ENCODE peak calls at places on chromosomes 6 and 20, in eight cellular contexts. Z is kidney glomerular epithelial cell, Q is cardiac septum, E is NCI-H524, G is esophagus squamous epithelium, R is HT1080, M is LoVo, P is adipocyte. A is an unnamed sample.

GRCh38 chr20:46118481-46119020 is 437 bp downstream of the CD40 start:
- DNase-seq in Q (no peak), P (no peak), R (no peak), G (no peak), M (no peak), E (no peak), Z (peak; percentile 17), A (no peak)

GRCh38 chr6:170063431-170063830 is 227.4 kb downstream of the DLL1 start:
- DNase-seq in R (no peak), Z (no peak), G (no peak), M (no peak), E (no peak), Q (peak; percentile 69), P (no peak), A (no peak)

GRCh38 chr6:53651764-53652401 is 13.7 kb downstream of the KLHL31 start:
- DNase-seq in R (peak; percentile 25), E (peak; percentile 79), M (peak; percentile 92), G (peak; percentile 28), P (peak; percentile 72), Q (peak; percentile 87), Z (peak; percentile 42), A (no peak)

GRCh38 chr6:40244684-40245083 is 310.4 kb upstream of the MOCS1 start:
- DNase-seq in R (no peak), Q (no peak), G (no peak), E (no peak), P (no peak), M (no peak), Z (no peak), A (no peak)

GRCh38 chr6:82555801-82556200 is 192.2 kb downstream of the TPBG start:
- DNase-seq in R (peak; percentile 55), E (no peak), Q (no peak), M (no peak), Z (peak; percentile 2), P (no peak), G (no peak), A (no peak)

GRCh38 chr20:23048283-23049200 is 930 bp downstream of the THBD start:
- DNase-seq in P (peak; percentile 56), M (no peak), R (no peak), Q (peak; percentile 93), E (no peak), Z (no peak), G (no peak), A (no peak)

GRCh38 chr6:5093231-5094015 is 8.3 kb downstream of the PPP1R3G start:
- DNase-seq in Z (no peak), Q (no peak), E (no peak), R (no peak), M (no peak), P (no peak), G (no peak), A (no peak)

GRCh38 chr6:20706293-20707165 is 172.3 kb downstream of the CDKAL1 start:
- DNase-seq in Q (no peak), G (no peak), P (no peak), E (peak; percentile 84), Z (no peak), R (peak; percentile 62), M (peak; percentile 76), A (peak; percentile 74)

GRCh38 chr6:57109905-57110304 is 19.9 kb downstream of the ZNF451 start:
- DNase-seq in R (no peak), M (no peak), E (no peak), G (no peak), Q (no peak), P (peak; percentile 55), Z (no peak), A (no peak)

GRCh38 chr6:33329058-33329457 is 11.5 kb upstream of the ZBTB22 start:
- DNase-seq in R (peak; percentile 85), G (no peak), Z (no peak), P (no peak), E (no peak), M (no peak), Q (no peak), A (no peak)

GRCh38 chr6:14871196-14871595 is 374.7 kb upstream of the JARID2 start:
- DNase-seq in G (no peak), M (no peak), R (no peak), P (no peak), Q (no peak), E (peak; percentile 96), Z (no peak), A (no peak)

GRCh38 chr6:69061066-69061465 is 426.0 kb downstream of the ADGRB3 start:
- DNase-seq in G (no peak), R (no peak), Z (no peak), P (no peak), Q (no peak), M (no peak), E (no peak), A (no peak)

GRCh38 chr20:3716195-3716834 is 3.9 kb upstream of the SIGLEC1 start:
- DNase-seq in G (no peak), E (peak; percentile 41), R (peak; percentile 49), Z (peak; percentile 34), M (peak; percentile 25), Q (no peak), P (peak; percentile 73), A (peak; percentile 49)

GRCh38 chr20:25176184-25176583 is 19.3 kb upstream of the ENTPD6 start:
- DNase-seq in G (no peak), R (no peak), Q (no peak), E (no peak), M (no peak), P (no peak), Z (no peak), A (no peak)

GRCh38 chr6:45655630-45656422 is 278.1 kb upstream of the SUPT3H start:
- DNase-seq in M (peak; percentile 93), E (no peak), Q (no peak), G (no peak), R (peak; percentile 100), P (peak; percentile 90), Z (peak; percentile 98), A (no peak)

GRCh38 chr20:4369798-4370124 is 351.9 kb upstream of the PRND start:
- DNase-seq in E (no peak), P (no peak), Z (no peak), M (no peak), G (no peak), Q (no peak), R (peak; percentile 80), A (no peak)

GRCh38 chr6:161536141-161536735 is 262.4 kb upstream of the AGPAT4 start:
- DNase-seq in R (peak; percentile 56), P (no peak), G (no peak), Q (no peak), Z (no peak), M (no peak), E (no peak), A (no peak)

GRCh38 chr20:49937023-49937929 is 1.1 kb downstream of the RNF114 start:
- DNase-seq in P (peak; percentile 15), E (no peak), R (no peak), G (no peak), M (no peak), Q (no peak), Z (no peak), A (no peak)

GRCh38 chr6:68473433-68474210 is 161.5 kb upstream of the ADGRB3 start:
- DNase-seq in M (no peak), Q (no peak), P (no peak), E (no peak), Z (no peak), G (no peak), R (no peak), A (no peak)

GRCh38 chr6:26472549-26473245 is 14.9 kb downstream of the BTN2A1 start:
- DNase-seq in E (no peak), R (no peak), M (no peak), Z (no peak), Q (no peak), G (no peak), P (no peak), A (no peak)

GRCh38 chr20:5741089-5741488 is 9.1 kb upstream of the SHLD1 start:
- DNase-seq in G (no peak), M (no peak), P (peak; percentile 68), Q (no peak), E (no peak), Z (no peak), R (no peak), A (no peak)

GRCh38 chr6:32114853-32115252 is 5.7 kb upstream of the TNXB start:
- DNase-seq in Z (no peak), P (peak; percentile 53), E (no peak), R (peak; percentile 80), Q (no peak), G (no peak), M (no peak), A (no peak)

GRCh38 chr6:149961728-149962425 is 1.9 kb upstream of the ULBP1 start:
- DNase-seq in R (peak; percentile 58), Z (no peak), G (no peak), M (peak; percentile 16), Q (no peak), E (no peak), P (no peak), A (no peak)

GRCh38 chr6:161922631-161923119 is 648.8 kb upstream of the AGPAT4 start:
- DNase-seq in Q (no peak), R (peak; percentile 66), E (peak; percentile 29), Z (peak; percentile 29), G (no peak), M (peak; percentile 16), P (peak; percentile 28), A (no peak)

GRCh38 chr6:6057442-6058053 is 50.8 kb upstream of the NRN1 start:
- DNase-seq in P (peak; percentile 7), M (peak; percentile 64), G (no peak), E (peak; percentile 34), Q (no peak), R (peak; percentile 38), Z (peak; percentile 51), A (peak; percentile 73)

GRCh38 chr6:41488392-41489129 is 57.6 kb upstream of the FOXP4 start:
- DNase-seq in M (no peak), Q (no peak), Z (peak; percentile 88), G (no peak), R (peak; percentile 81), P (peak; percentile 74), E (peak; percentile 96), A (no peak)

GRCh38 chr20:20366896-20367680 is 816 bp upstream of the INSM1 start:
- DNase-seq in M (no peak), Z (no peak), G (no peak), E (peak; percentile 52), R (no peak), P (no peak), Q (no peak), A (no peak)

GRCh38 chr6:41561386-41561785 is 15.2 kb downstream of the FOXP4 start:
- DNase-seq in P (no peak), R (no peak), Q (no peak), G (no peak), Z (no peak), E (no peak), M (no peak), A (no peak)

GRCh38 chr20:9300534-9300933 is 213.9 kb upstream of the LAMP5 start:
- DNase-seq in P (peak; percentile 48), E (no peak), G (no peak), R (no peak), M (no peak), Q (no peak), Z (no peak), A (no peak)

GRCh38 chr20:31856516-31856915 is 11.1 kb upstream of the FOXS1 start:
- DNase-seq in P (no peak), R (no peak), Q (peak; percentile 22), Z (no peak), G (no peak), M (no peak), E (no peak), A (no peak)

GRCh38 chr20:38680492-38681118 is 43.7 kb upstream of the SLC32A1 start:
- DNase-seq in M (peak; percentile 41), R (peak; percentile 39), Z (no peak), P (peak; percentile 49), Q (no peak), E (no peak), G (no peak), A (no peak)

GRCh38 chr6:147724454-147724853 is 216.0 kb downstream of the SAMD5 start:
- DNase-seq in Q (no peak), G (no peak), E (peak; percentile 32), P (no peak), M (no peak), Z (no peak), R (no peak), A (no peak)

GRCh38 chr6:3331498-3331897 is 72.8 kb downstream of the PSMG4 start:
- DNase-seq in M (no peak), Q (no peak), P (no peak), R (no peak), Z (no peak), E (no peak), G (no peak), A (no peak)

GRCh38 chr6:36788768-36789167 is 50.5 kb downstream of the CPNE5 start:
- DNase-seq in Z (no peak), M (no peak), Q (no peak), P (no peak), R (peak; percentile 55), G (no peak), E (no peak), A (no peak)